ENCODE peak calls at places on chromosome 13, in seven cellular contexts. I is GM23338, J is kidney, S is fibroblast of lung, Z is endothelial cell, R is RWPE1, D is foreskin fibroblast. U is an unnamed sample.

GRCh38 chr13:32840840-32841713 is 175.1 kb upstream of the KL start:
- DNase-seq in S (no peak), I (no peak), J (no peak), Z (no peak), D (no peak), R (no peak), U (peak; percentile 35)

GRCh38 chr13:24263652-24264051 is 45.7 kb upstream of the C1QTNF9 start:
- DNase-seq in S (peak; percentile 46), J (no peak), D (peak; percentile 51), Z (no peak), I (no peak), R (no peak), U (no peak)

GRCh38 chr13:114203536-114203935 is 24.5 kb downstream of the CFAP97D2 start:
- DNase-seq in I (no peak), Z (no peak), S (no peak), R (no peak), J (no peak), D (no peak), U (no peak)

GRCh38 chr13:31706105-31706504 is 33.2 kb upstream of the RXFP2 start:
- DNase-seq in I (no peak), J (no peak), Z (no peak), D (no peak), R (no peak), S (no peak), U (no peak)

GRCh38 chr13:51804295-51805172 is 571 bp upstream of the DHRS12 start:
- DNase-seq in Z (no peak), S (peak; percentile 14), J (no peak), R (no peak), I (no peak), D (no peak), U (no peak)

GRCh38 chr13:37595162-37595561 is 3.4 kb downstream of the POSTN start:
- DNase-seq in I (peak; percentile 14), D (peak; percentile 60), Z (no peak), J (no peak), S (peak; percentile 34), R (no peak), U (peak; percentile 29)

GRCh38 chr13:113820813-113821651 is 42.8 kb downstream of the GAS6 start:
- DNase-seq in D (peak; percentile 99), J (no peak), S (peak; percentile 98), Z (no peak), I (no peak), R (peak; percentile 87), U (peak; percentile 96)

GRCh38 chr13:97259787-97260641 is 37.9 kb downstream of the MBNL2 start:
- DNase-seq in J (no peak), R (peak; percentile 46), Z (no peak), S (peak; percentile 74), D (peak; percentile 76), I (no peak), U (peak; percentile 79)

GRCh38 chr13:113882266-113882627 is 18.4 kb upstream of the GAS6 start:
- DNase-seq in Z (no peak), J (peak; percentile 82), R (no peak), I (no peak), S (no peak), D (peak; percentile 22), U (no peak)

GRCh38 chr13:99370476-99371272 is 63.5 kb upstream of the GPR183 start:
- DNase-seq in S (no peak), Z (no peak), I (no peak), R (no peak), J (peak; percentile 25), D (no peak), U (no peak)

GRCh38 chr13:23876265-23876664 is 12.9 kb downstream of the MIPEP start:
- DNase-seq in R (no peak), Z (no peak), I (peak; percentile 46), J (no peak), D (peak; percentile 55), S (peak; percentile 46), U (peak; percentile 16)

GRCh38 chr13:103539265-103539664 is 473.0 kb upstream of the SLC10A2 start:
- DNase-seq in J (no peak), I (peak; percentile 26), Z (peak; percentile 5), D (no peak), R (no peak), S (no peak), U (no peak)

GRCh38 chr13:109787135-109787954 is 962 bp upstream of the IRS2 start:
- DNase-seq in I (peak; percentile 74), J (peak; percentile 80), D (peak; percentile 73), S (no peak), Z (peak; percentile 40), R (no peak), U (peak; percentile 58)

GRCh38 chr13:37648604-37649003 is 50.0 kb upstream of the POSTN start:
- DNase-seq in Z (no peak), J (no peak), D (peak; percentile 61), S (peak; percentile 72), R (no peak), I (no peak), U (peak; percentile 16)

GRCh38 chr13:97951376-97951775 is 2.1 kb upstream of the IPO5 start:
- DNase-seq in R (no peak), J (no peak), Z (no peak), S (no peak), I (no peak), D (no peak), U (no peak)

GRCh38 chr13:114309806-114310410 is 4.4 kb upstream of the CHAMP1 start:
- DNase-seq in Z (no peak), R (no peak), J (no peak), I (peak; percentile 11), D (no peak), S (no peak), U (no peak)

GRCh38 chr13:21913010-21913409 is 242.1 kb downstream of the FGF9 start:
- DNase-seq in S (no peak), D (no peak), J (no peak), I (peak; percentile 88), R (no peak), Z (peak; percentile 42), U (no peak)

GRCh38 chr13:112852808-112853207 is 116.2 kb upstream of the MCF2L start:
- DNase-seq in Z (no peak), R (no peak), J (no peak), I (no peak), S (no peak), D (no peak), U (no peak)

GRCh38 chr13:49444517-49445395 is 682 bp downstream of the SETDB2 start:
- DNase-seq in R (peak; percentile 55), D (peak; percentile 81), Z (no peak), J (no peak), I (peak; percentile 39), S (peak; percentile 69), U (peak; percentile 48)

GRCh38 chr13:22562116-22562515 is 618.7 kb upstream of the SGCG start:
- DNase-seq in Z (no peak), D (peak; percentile 1), I (no peak), S (no peak), R (no peak), J (no peak), U (no peak)

GRCh38 chr13:84648069-84648640 is 765.9 kb upstream of the SLITRK1 start:
- DNase-seq in R (no peak), I (no peak), Z (no peak), D (no peak), J (no peak), S (peak; percentile 27), U (peak; percentile 6)

GRCh38 chr13:24142886-24143285 is 17.6 kb upstream of the SPATA13 start:
- DNase-seq in Z (no peak), D (no peak), S (no peak), R (no peak), J (no peak), I (no peak), U (no peak)

GRCh38 chr13:42001580-42001979 is 40.7 kb upstream of the VWA8 start:
- DNase-seq in I (peak; percentile 28), Z (peak; percentile 4), S (peak; percentile 67), R (peak; percentile 41), D (peak; percentile 92), J (no peak), U (peak; percentile 21)

GRCh38 chr13:75417647-75418046 is 64.3 kb downstream of the TBC1D4 start:
- DNase-seq in R (peak; percentile 13), D (no peak), Z (no peak), J (no peak), I (no peak), S (no peak), U (peak; percentile 65)

GRCh38 chr13:75418186-75418843 is 63.7 kb downstream of the TBC1D4 start:
- DNase-seq in R (no peak), D (no peak), I (no peak), J (no peak), Z (no peak), S (no peak), U (no peak)

GRCh38 chr13:75416327-75417005 is 65.5 kb downstream of the TBC1D4 start:
- DNase-seq in I (peak; percentile 40), Z (no peak), J (no peak), D (peak; percentile 18), R (no peak), S (no peak), U (no peak)

GRCh38 chr13:75415720-75416119 is 66.2 kb downstream of the TBC1D4 start:
- DNase-seq in I (no peak), R (peak; percentile 20), D (peak; percentile 88), Z (no peak), S (peak; percentile 96), J (no peak), U (peak; percentile 79)

DNA sequence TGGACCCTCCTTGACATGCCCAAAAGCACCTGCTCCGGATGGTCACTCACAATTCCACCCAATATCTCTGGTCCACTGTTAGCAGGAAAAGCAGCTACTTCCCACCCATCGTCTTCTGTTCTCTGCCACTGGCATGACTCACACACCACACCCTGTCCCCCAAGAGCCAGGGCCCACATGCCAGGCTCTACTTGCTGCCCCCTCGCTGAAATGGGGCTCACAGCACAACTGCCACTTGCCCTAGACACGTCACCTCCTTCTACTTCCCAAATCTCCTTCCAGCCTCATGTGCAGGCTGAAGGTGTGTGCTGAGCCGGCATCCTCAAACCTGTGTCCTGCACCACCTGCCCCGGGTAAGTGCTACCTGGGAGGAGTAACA is 65.0 kb downstream of the TBC1D4 start:
- DNase-seq in R (no peak), J (no peak), Z (no peak), D (peak; percentile 31), S (no peak), I (no peak), U (peak; percentile 49)
- TF ChIP-seq CTCF in R (no peak), J (no peak), Z (no peak), D (no peak), S (no peak), I (no peak), U (no peak)

GRCh38 chr13:75432045-75432444 is 49.9 kb downstream of the TBC1D4 start:
- DNase-seq in I (peak; percentile 24), S (no peak), J (no peak), Z (no peak), D (peak; percentile 43), R (no peak), U (no peak)
- TF ChIP-seq CTCF in I (peak; percentile 23), S (no peak), J (no peak), Z (no peak), D (peak; percentile 19), R (no peak), U (no peak)

DNA sequence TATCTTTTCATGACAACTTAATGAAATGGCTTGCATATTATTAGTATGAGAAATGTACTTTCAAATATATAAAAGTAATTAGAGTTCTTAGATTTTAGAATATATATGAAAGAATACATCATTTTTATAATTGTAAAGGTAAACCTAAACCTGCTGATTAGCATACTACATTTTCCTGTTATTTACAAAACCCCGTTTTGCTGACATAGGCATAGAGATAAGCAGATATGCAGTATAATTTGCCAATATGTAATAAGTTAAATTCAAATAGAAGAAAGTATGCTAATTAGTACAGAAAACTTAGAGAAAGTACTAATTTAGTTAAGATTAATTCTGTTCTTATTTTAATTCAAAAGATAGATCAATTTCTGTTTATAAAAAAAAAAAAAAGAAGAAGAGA is 21.5 kb downstream of the MAB21L1 start:
- DNase-seq in I (no peak), Z (no peak), D (no peak), R (no peak), S (no peak), J (no peak), U (no peak)
- TF ChIP-seq CTCF in I (no peak), Z (no peak), D (no peak), R (no peak), S (no peak), J (no peak), U (no peak)

GRCh38 chr13:89496478-89496877 is 1825.3 kb downstream of the SLITRK5 start:
- DNase-seq in S (no peak), I (no peak), J (no peak), D (no peak), Z (no peak), R (no peak), U (no peak)
- TF ChIP-seq CTCF in S (no peak), I (no peak), J (no peak), D (no peak), Z (no peak), R (no peak), U (no peak)

U was measured in MCF 10A.